ENCODE peak calls at places on chromosomes 4 and X, in nine cellular contexts. O, T, Z, D, Q, I, X, J and L are unnamed samples.

GRCh38 chr4:75655562-75655961 is 17.6 kb downstream of the G3BP2 start:
- DNase-seq in X (no peak), Z (no peak), O (no peak), D (no peak), J (no peak), T (no peak), I (no peak), Q (no peak), L (no peak)

GRCh38 chr4:129240816-129241215 is 144.9 kb downstream of the C4orf33 start:
- DNase-seq in I (peak), J (no peak), Q (no peak), X (no peak), O (no peak), D (no peak), Z (no peak), T (no peak), L (no peak)

GRCh38 chrX:134624046-134624430 is 34.2 kb downstream of the PLAC1 start:
- DNase-seq in I (no peak), T (no peak), X (no peak), Q (no peak), Z (no peak), J (no peak), O (no peak), D (no peak), L (peak)

GRCh38 chr4:88722828-88723227 is 25.2 kb upstream of the NAP1L5 start:
- DNase-seq in O (no peak), Q (no peak), Z (peak), X (no peak), I (no peak), D (no peak), J (no peak), T (no peak), L (no peak)

GRCh38 chrX:39451061-39451460 is 646.7 kb downstream of the BCOR start:
- DNase-seq in X (no peak), Q (no peak), Z (no peak), O (no peak), D (no peak), I (no peak), T (no peak), J (no peak), L (no peak)

GRCh38 chrX:153903991-153904957 is at the start of gene AVPR2:
- DNase-seq in I (no peak), T (no peak), J (no peak), O (no peak), D (no peak), Z (peak), Q (peak), X (no peak), L (no peak)

GRCh38 chr4:122827899-122828601 is 1.4 kb downstream of the FGF2 start:
- DNase-seq in D (no peak), Q (peak), T (peak), Z (no peak), I (peak), J (peak), O (no peak), X (no peak), L (peak)

GRCh38 chrX:114267127-114267526 is 316.8 kb upstream of the HTR2C start:
- DNase-seq in X (no peak), I (no peak), J (no peak), D (no peak), Q (no peak), O (no peak), Z (no peak), T (no peak), L (no peak)

GRCh38 chrX:153381684-153382532 is 19.2 kb downstream of the PNMA6E start:
- DNase-seq in Z (no peak), T (no peak), J (peak), D (no peak), Q (peak), O (no peak), I (peak), X (no peak), L (peak)

GRCh38 chrX:75181721-75182120 is 25.6 kb upstream of the ABCB7 start:
- DNase-seq in T (no peak), X (no peak), J (no peak), O (no peak), Q (no peak), D (no peak), Z (no peak), I (no peak), L (peak)

GRCh38 chrX:70289168-70289792 is 447 bp downstream of the PDZD11 start:
- DNase-seq in Z (no peak), O (no peak), X (no peak), I (no peak), T (peak), Q (no peak), D (no peak), J (peak), L (no peak)

GRCh38 chr4:85968945-85969830 is 390.7 kb downstream of the MAPK10 start:
- DNase-seq in T (peak), D (no peak), X (no peak), I (peak), Z (no peak), Q (peak), O (no peak), J (peak), L (peak)

GRCh38 chr4:180832086-180832485 is 1411.1 kb upstream of the TENM3 start:
- DNase-seq in I (peak), X (no peak), T (peak), J (peak), O (no peak), Q (no peak), D (no peak), Z (no peak), L (no peak)

GRCh38 chrX:6226053-6226645 is 2.5 kb downstream of the NLGN4X start:
- DNase-seq in O (no peak), J (peak), Z (peak), Q (peak), I (peak), D (no peak), X (no peak), T (no peak), L (no peak)
- H3K4me3 ChIP-seq in O (peak), J (peak), Z (peak), Q (peak), I (peak), D (peak), X (no peak), T (peak), L (no peak)

GRCh38 chr4:165874799-165875371 is 1.8 kb downstream of the TLL1 start:
- DNase-seq in J (peak), Q (peak), O (no peak), X (no peak), I (peak), T (peak), D (no peak), Z (peak), L (peak)
- H3K4me3 ChIP-seq in J (peak), Q (peak), O (peak), X (no peak), I (peak), T (peak), D (peak), Z (peak), L (peak)

DNA sequence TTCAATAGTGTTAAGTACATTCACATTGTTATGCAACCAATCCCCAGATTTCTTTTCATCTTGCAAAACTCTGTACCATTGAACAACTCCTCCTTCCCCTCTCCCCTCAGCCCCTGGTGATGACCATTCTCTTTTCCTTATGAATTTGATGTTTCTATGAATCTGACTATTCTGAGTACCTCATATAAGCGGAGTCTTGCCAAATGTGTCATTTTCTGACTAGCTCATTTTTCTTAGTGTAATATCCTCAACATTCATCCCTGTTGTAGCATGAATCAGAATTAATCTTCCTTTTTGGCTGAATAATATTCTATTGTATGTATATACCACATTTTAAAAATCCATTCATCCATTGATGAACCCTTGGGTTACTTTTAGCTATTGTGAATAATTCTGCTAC is 34.0 kb downstream of the SMIM20 start:
- DNase-seq in Z (no peak), I (no peak), O (no peak), D (no peak), X (no peak), J (no peak), T (no peak), Q (no peak), L (no peak)
- H3K4me3 ChIP-seq in Z (no peak), I (no peak), O (no peak), D (no peak), X (no peak), J (no peak), T (no peak), Q (no peak), L (no peak)

DNA sequence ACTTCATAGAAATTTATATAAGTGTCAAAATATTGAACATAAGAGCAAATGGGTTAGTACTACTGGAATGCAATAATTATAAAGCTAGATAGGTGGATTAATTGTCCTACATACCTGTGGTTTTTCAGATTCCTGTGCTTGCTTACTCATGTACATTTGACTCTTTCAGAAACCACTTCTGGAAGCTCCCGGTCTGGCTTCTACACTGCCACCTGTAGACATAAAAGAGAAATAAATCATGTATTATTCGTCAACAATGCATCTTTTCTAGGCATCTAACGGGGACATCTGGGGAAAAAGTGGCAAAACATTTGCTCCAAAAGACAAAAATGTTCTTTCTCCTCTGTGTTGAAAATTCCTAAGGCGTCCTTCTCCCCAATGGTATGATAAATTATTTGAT is 648.6 kb upstream of the DIPK2B start:
- DNase-seq in T (peak), J (peak), I (peak), D (no peak), Z (no peak), Q (peak), X (no peak), O (no peak), L (peak)
- H3K4me3 ChIP-seq in T (peak), J (no peak), I (peak), D (peak), Z (peak), Q (peak), X (no peak), O (no peak), L (peak)

DNA sequence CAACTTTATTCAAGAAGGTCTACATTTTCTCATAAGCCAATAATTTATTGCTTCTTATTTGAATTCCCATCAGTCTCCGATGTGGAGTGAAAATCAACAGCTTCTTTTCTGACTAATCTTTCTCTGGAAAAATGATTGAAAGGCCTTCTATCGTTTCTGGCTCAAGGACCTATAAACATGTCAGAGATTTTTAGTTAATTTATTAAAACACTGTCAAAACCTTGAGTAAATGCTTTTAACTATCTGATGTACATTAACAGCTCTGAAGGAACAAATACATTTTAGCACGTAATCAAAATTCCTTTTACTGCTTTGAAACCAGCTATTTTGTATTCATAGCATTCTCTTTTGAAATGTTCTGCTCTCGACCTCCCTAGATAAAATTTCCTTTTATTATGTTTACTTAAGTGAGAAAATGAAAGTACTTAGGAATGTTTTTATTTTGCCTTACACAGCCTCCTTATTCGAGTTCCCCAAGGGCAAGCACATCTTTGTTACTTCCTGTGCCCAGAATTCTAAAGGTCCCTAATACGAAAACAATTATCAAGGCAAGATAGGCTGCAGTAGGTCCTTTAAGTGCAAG is 3.2 kb upstream of the ZFX start:
- DNase-seq in Z (no peak), X (no peak), J (peak), T (peak), I (peak), Q (no peak), D (no peak), O (no peak), L (peak)
- H3K4me3 ChIP-seq in Z (peak), X (no peak), J (no peak), T (peak), I (no peak), Q (no peak), D (peak), O (no peak), L (no peak)

DNA sequence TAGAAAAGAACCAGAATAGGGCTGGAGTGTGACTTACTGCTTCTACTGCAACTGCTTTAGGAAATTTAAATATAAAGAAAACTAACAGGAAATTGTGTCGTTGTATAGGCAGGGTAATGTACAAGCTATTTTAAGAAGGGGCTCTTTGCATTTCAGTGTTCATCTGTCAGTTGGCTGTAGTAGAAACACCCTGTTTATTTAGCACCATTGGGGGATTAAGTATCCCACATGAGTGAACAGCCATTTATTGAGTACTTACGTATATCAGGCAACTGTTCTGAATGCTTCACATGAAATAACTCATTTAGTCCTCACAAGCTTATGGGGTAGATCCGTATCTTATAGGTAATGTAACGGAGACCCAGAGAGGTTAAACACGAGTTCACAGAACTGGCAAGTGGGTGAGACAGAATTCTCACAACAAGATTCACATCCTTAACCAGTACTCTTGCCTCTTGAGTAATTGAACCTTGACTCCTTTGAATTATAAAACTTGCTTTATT is 23.9 kb downstream of the STIM2 start:
- DNase-seq in Q (no peak), O (no peak), J (no peak), D (no peak), Z (no peak), X (no peak), T (no peak), I (no peak), L (peak)
- H3K4me3 ChIP-seq in Q (no peak), O (no peak), J (no peak), D (no peak), Z (no peak), X (peak), T (no peak), I (no peak), L (no peak)

GRCh38 chr4:150230556-150230955 is 152.3 kb downstream of the DCLK2 start:
- DNase-seq in J (no peak), Z (no peak), D (no peak), Q (no peak), X (no peak), T (no peak), I (no peak), O (no peak), L (no peak)
- H3K4me3 ChIP-seq in J (no peak), Z (no peak), D (no peak), Q (no peak), X (no peak), T (no peak), I (no peak), O (no peak), L (no peak)

GRCh38 chr4:113069212-113069892 is 19.9 kb downstream of the ANK2 start:
- DNase-seq in T (peak), Q (no peak), J (peak), Z (no peak), X (no peak), O (no peak), I (no peak), D (no peak), L (no peak)
- H3K4me3 ChIP-seq in T (no peak), Q (no peak), J (no peak), Z (no peak), X (no peak), O (no peak), I (no peak), D (no peak), L (no peak)

DNA sequence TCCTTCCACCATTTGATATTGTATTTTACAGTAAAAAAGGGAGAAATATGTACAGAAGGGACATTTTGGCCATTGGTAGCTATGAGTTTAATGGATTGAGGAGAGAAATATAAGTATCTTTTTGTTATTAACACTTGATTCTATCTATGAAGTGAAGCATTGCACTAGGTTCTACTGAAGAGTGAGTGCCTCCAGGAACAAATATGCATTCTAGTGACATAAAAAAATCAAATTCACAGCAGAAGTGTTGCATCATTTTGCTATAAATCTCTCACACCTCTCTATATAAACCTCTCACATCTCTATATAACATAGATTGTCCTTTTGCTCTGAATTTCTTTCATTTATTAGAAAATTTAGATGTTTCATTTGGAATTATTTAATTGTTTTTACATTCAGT is 425 bp downstream of the SYTL5 start:
- DNase-seq in J (no peak), X (no peak), D (no peak), T (no peak), I (no peak), Q (no peak), Z (no peak), O (no peak), L (no peak)
- H3K4me3 ChIP-seq in J (no peak), X (no peak), D (no peak), T (no peak), I (no peak), Q (no peak), Z (no peak), O (no peak), L (no peak)

GRCh38 chr4:115108850-115109249 is 4.6 kb downstream of the NDST4 start:
- DNase-seq in X (no peak), O (no peak), I (no peak), J (no peak), Q (no peak), D (no peak), Z (no peak), T (no peak), L (no peak)

GRCh38 chr4:115110191-115111166 is 2.9 kb downstream of the NDST4 start:
- DNase-seq in X (no peak), I (no peak), Q (no peak), Z (no peak), J (no peak), O (no peak), D (no peak), T (peak), L (no peak)

GRCh38 chr4:115113382-115114106 is at the start of gene NDST4:
- DNase-seq in D (no peak), Z (no peak), O (no peak), J (peak), Q (no peak), X (no peak), T (peak), I (peak), L (no peak)
- H3K4me3 ChIP-seq in D (peak), Z (peak), O (no peak), J (no peak), Q (no peak), X (no peak), T (peak), I (peak), L (no peak)